ENCODE peak calls at places on chromosomes 1 and 21, in six cellular contexts. One of them, this sample, is unnamed.

GRCh38 chr1:110634455-110635281 is 28.5 kb upstream of the KCNA2 start:
- DNase-seq in AG09309: no peak
- DNase-seq in cerebellum: no peak
- DNase-seq in GM04503: no peak
- DNase-seq in M059J: peak
- DNase-seq in HFFc6: peak
- DNase-seq in this sample: peak

GRCh38 chr21:33478858-33479678 is 706 bp downstream of the TMEM50B start:
- DNase-seq in GM04503: no peak
- DNase-seq in cerebellum: peak
- DNase-seq in HFFc6: peak
- DNase-seq in M059J: peak
- DNase-seq in AG09309: no peak
- DNase-seq in this sample: no peak

GRCh38 chr1:24957808-24958752 is 28.0 kb upstream of the RUNX3 start:
- DNase-seq in M059J: no peak
- DNase-seq in GM04503: no peak
- DNase-seq in cerebellum: no peak
- DNase-seq in HFFc6: no peak
- DNase-seq in AG09309: no peak
- DNase-seq in this sample: no peak

GRCh38 chr21:33451634-33452071 is 28.1 kb downstream of the TMEM50B start:
- DNase-seq in GM04503: no peak
- DNase-seq in AG09309: no peak
- DNase-seq in cerebellum: no peak
- DNase-seq in M059J: peak
- DNase-seq in HFFc6: peak
- DNase-seq in this sample: no peak

GRCh38 chr1:5198328-5198727 is 543.9 kb downstream of the AJAP1 start:
- DNase-seq in M059J: peak
- DNase-seq in GM04503: no peak
- DNase-seq in cerebellum: no peak
- DNase-seq in HFFc6: no peak
- DNase-seq in AG09309: no peak
- DNase-seq in this sample: no peak

GRCh38 chr21:14956826-14957225 is 108.0 kb downstream of the NRIP1 start:
- DNase-seq in HFFc6: peak
- DNase-seq in cerebellum: no peak
- DNase-seq in M059J: peak
- DNase-seq in GM04503: peak
- DNase-seq in AG09309: no peak
- DNase-seq in this sample: no peak

GRCh38 chr1:110337704-110338199 is 1.4 kb upstream of the RBM15 start:
- DNase-seq in GM04503: no peak
- DNase-seq in HFFc6: no peak
- DNase-seq in M059J: no peak
- DNase-seq in AG09309: no peak
- DNase-seq in cerebellum: peak
- DNase-seq in this sample: no peak

GRCh38 chr1:214632091-214632490 is 29.1 kb downstream of the CENPF start:
- DNase-seq in AG09309: no peak
- DNase-seq in GM04503: no peak
- DNase-seq in M059J: no peak
- DNase-seq in cerebellum: no peak
- DNase-seq in HFFc6: no peak
- DNase-seq in this sample: no peak

GRCh38 chr1:169106921-169107672 is 607 bp downstream of the ATP1B1 start:
- DNase-seq in M059J: peak
- DNase-seq in HFFc6: peak
- DNase-seq in GM04503: no peak
- DNase-seq in AG09309: no peak
- DNase-seq in cerebellum: no peak
- DNase-seq in this sample: no peak

GRCh38 chr1:246724725-246725095 is 501 bp downstream of the SCCPDH start:
- DNase-seq in cerebellum: peak
- DNase-seq in GM04503: no peak
- DNase-seq in AG09309: no peak
- DNase-seq in HFFc6: no peak
- DNase-seq in M059J: peak
- DNase-seq in this sample: no peak

GRCh38 chr1:190353538-190354101 is 124.0 kb downstream of the BRINP3 start:
- DNase-seq in M059J: peak
- DNase-seq in GM04503: no peak
- DNase-seq in cerebellum: no peak
- DNase-seq in AG09309: no peak
- DNase-seq in HFFc6: no peak
- DNase-seq in this sample: no peak

GRCh38 chr1:237045278-237046016 is 3.5 kb downstream of the RYR2 start:
- DNase-seq in AG09309: no peak
- DNase-seq in cerebellum: no peak
- DNase-seq in HFFc6: no peak
- DNase-seq in GM04503: no peak
- DNase-seq in M059J: no peak
- DNase-seq in this sample: no peak

GRCh38 chr1:6949991-6950765 is 164.9 kb downstream of the CAMTA1 start:
- DNase-seq in GM04503: no peak
- DNase-seq in M059J: no peak
- DNase-seq in cerebellum: peak
- DNase-seq in AG09309: no peak
- DNase-seq in HFFc6: no peak
- DNase-seq in this sample: no peak

GRCh38 chr1:20366076-20366765 is 75.5 kb downstream of the VWA5B1 start:
- DNase-seq in M059J: no peak
- DNase-seq in cerebellum: no peak
- DNase-seq in GM04503: no peak
- DNase-seq in HFFc6: no peak
- DNase-seq in AG09309: no peak
- DNase-seq in this sample: no peak

GRCh38 chr1:114454539-114454938 is 56.5 kb downstream of the TRIM33 start:
- DNase-seq in M059J: no peak
- DNase-seq in AG09309: no peak
- DNase-seq in HFFc6: no peak
- DNase-seq in GM04503: no peak
- DNase-seq in cerebellum: no peak
- DNase-seq in this sample: no peak

GRCh38 chr1:7980984-7981383 is 19.5 kb downstream of the PARK7 start:
- DNase-seq in HFFc6: no peak
- DNase-seq in M059J: no peak
- DNase-seq in cerebellum: no peak
- DNase-seq in GM04503: no peak
- DNase-seq in AG09309: no peak
- DNase-seq in this sample: no peak

GRCh38 chr1:109299087-109299983 is 7.5 kb downstream of the MYBPHL start:
- DNase-seq in AG09309: peak
- DNase-seq in HFFc6: peak
- DNase-seq in M059J: peak
- DNase-seq in GM04503: peak
- DNase-seq in cerebellum: peak
- DNase-seq in this sample: peak

GRCh38 chr1:204074274-204075115 is 1.6 kb downstream of the SOX13 start:
- DNase-seq in AG09309: no peak
- DNase-seq in HFFc6: peak
- DNase-seq in cerebellum: no peak
- DNase-seq in GM04503: no peak
- DNase-seq in M059J: peak
- DNase-seq in this sample: no peak

GRCh38 chr1:28560886-28561285 is 8.0 kb downstream of the TRNAU1AP start:
- DNase-seq in cerebellum: no peak
- DNase-seq in AG09309: no peak
- DNase-seq in M059J: no peak
- DNase-seq in GM04503: no peak
- DNase-seq in HFFc6: no peak
- DNase-seq in this sample: no peak

This sample was measured in AG09319.